ENCODE peak calls at places on chromosomes 1 and 21, in five cellular contexts. H is cardiac fibroblast, V is esophagus muscularis mucosa, I is fibroblast of lung, C is vagina. B is an unnamed sample.

GRCh38 chr1:29623501-29623900 is 387.2 kb downstream of the PTPRU start:
- DNase-seq in H (no peak), I (no peak), C (peak), V (peak), B (no peak)

GRCh38 chr1:37177230-37177864 is 143.0 kb upstream of the GRIK3 start:
- DNase-seq in H (peak), C (no peak), I (no peak), V (peak), B (no peak)

GRCh38 chr21:38498057-38498833 is at the start of gene ERG:
- DNase-seq in V (peak), H (no peak), C (no peak), I (no peak), B (no peak)

GRCh38 chr1:39081266-39082139 is 55.4 kb downstream of the NDUFS5 start:
- DNase-seq in V (no peak), H (no peak), C (no peak), I (peak), B (peak)

GRCh38 chr1:26225033-26225831 is 8.8 kb upstream of the CEP85 start:
- DNase-seq in V (no peak), C (no peak), H (peak), I (peak), B (peak)

GRCh38 chr1:59034925-59035324 is 251.1 kb upstream of the JUN start:
- DNase-seq in I (no peak), C (no peak), H (no peak), V (no peak), B (no peak)

GRCh38 chr21:35697321-35697808 is 363.0 kb downstream of the SETD4 start:
- DNase-seq in V (no peak), I (peak), C (no peak), H (peak), B (peak)

GRCh38 chr1:25062621-25063255 is 132.7 kb upstream of the RUNX3 start:
- DNase-seq in H (no peak), I (no peak), C (no peak), V (no peak), B (no peak)

GRCh38 chr1:6423321-6423999 is 1.1 kb upstream of the ESPN start:
- DNase-seq in H (peak), C (no peak), V (no peak), I (peak), B (no peak)

GRCh38 chr1:4825841-4826450 is 171.5 kb downstream of the AJAP1 start:
- DNase-seq in V (peak), I (no peak), C (no peak), H (no peak), B (no peak)

GRCh38 chr1:66275601-66276023 is 258.3 kb upstream of the SGIP1 start:
- DNase-seq in H (no peak), I (no peak), V (no peak), C (no peak), B (no peak)

GRCh38 chr1:174656409-174657059 is 208.8 kb downstream of the GPR52 start:
- DNase-seq in I (no peak), C (no peak), V (no peak), H (no peak), B (no peak)

GRCh38 chr1:201169971-201170532 is 15.8 kb upstream of the TMEM9 start:
- DNase-seq in I (no peak), C (no peak), H (no peak), V (no peak), B (no peak)

GRCh38 chr1:201167625-201167991 is 13.3 kb upstream of the TMEM9 start:
- DNase-seq in I (no peak), V (no peak), C (no peak), H (no peak), B (no peak)

GRCh38 chr1:201164645-201165044 is 10.4 kb upstream of the TMEM9 start:
- DNase-seq in V (no peak), I (peak), H (no peak), C (no peak), B (no peak)

GRCh38 chr1:201169203-201169602 is 14.9 kb upstream of the TMEM9 start:
- DNase-seq in C (no peak), H (no peak), I (no peak), V (no peak), B (no peak)

GRCh38 chr1:201166964-201167624 is 12.8 kb upstream of the TMEM9 start:
- DNase-seq in C (no peak), I (no peak), H (no peak), V (no peak), B (no peak)
- TF ChIP-seq CTCF in C (no peak), I (no peak), H (no peak), V (no peak), B (no peak)

DNA sequence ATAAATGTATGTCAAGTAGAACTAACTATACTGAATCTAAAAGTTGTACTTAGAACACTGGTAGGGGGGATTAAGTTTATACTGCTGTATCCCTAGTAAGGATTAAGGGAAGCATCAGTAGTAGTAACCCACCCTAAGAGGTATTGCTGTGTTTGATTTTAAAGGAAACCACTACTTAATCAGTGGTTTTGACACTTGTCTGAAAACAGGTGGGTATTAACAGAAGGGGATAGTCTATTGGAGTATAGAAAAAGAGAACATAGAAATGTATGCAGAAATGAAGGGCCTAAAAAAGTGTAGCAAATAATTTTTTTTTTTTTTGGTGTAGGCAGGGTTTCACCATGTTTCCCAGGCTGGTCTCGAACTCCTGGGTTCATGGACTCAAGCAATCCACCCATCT is 2.2 kb downstream of the MIGA1 start:
- DNase-seq in C (no peak), V (no peak), H (no peak), I (no peak), B (no peak)
- H3K4me3 ChIP-seq in C (no peak), V (no peak), H (no peak), I (no peak), B (no peak)

GRCh38 chr1:88875595-88875994 is 15.8 kb downstream of the GTF2B start:
- DNase-seq in V (no peak), I (no peak), C (no peak), H (no peak), B (no peak)
- TF ChIP-seq CTCF in V (no peak), I (no peak), C (no peak), H (no peak), B (no peak)

GRCh38 chr21:46376231-46376628 is 52.3 kb downstream of the PCNT start:
- DNase-seq in H (no peak), C (no peak), I (no peak), V (no peak), B (no peak)

GRCh38 chr21:46375560-46376230 is 51.7 kb downstream of the PCNT start:
- DNase-seq in H (no peak), V (no peak), C (no peak), I (no peak), B (no peak)

GRCh38 chr21:46376856-46377453 is 53.0 kb downstream of the PCNT start:
- DNase-seq in I (no peak), C (no peak), V (no peak), H (no peak), B (no peak)

GRCh38 chr21:46372014-46372485 is 48.1 kb downstream of the PCNT start:
- DNase-seq in H (no peak), C (no peak), I (no peak), V (no peak), B (no peak)

GRCh38 chr21:46374761-46375389 is 50.9 kb downstream of the PCNT start:
- DNase-seq in C (no peak), I (no peak), H (no peak), V (no peak), B (no peak)
- H3K4me3 ChIP-seq in C (no peak), I (no peak), H (no peak), V (no peak), B (no peak)

GRCh38 chr1:210441028-210441427 is 112.3 kb downstream of the HHAT start:
- DNase-seq in H (peak), C (no peak), I (peak), V (no peak), B (no peak)
- TF ChIP-seq CTCF in H (no peak), C (no peak), I (no peak), V (no peak), B (no peak)

DNA sequence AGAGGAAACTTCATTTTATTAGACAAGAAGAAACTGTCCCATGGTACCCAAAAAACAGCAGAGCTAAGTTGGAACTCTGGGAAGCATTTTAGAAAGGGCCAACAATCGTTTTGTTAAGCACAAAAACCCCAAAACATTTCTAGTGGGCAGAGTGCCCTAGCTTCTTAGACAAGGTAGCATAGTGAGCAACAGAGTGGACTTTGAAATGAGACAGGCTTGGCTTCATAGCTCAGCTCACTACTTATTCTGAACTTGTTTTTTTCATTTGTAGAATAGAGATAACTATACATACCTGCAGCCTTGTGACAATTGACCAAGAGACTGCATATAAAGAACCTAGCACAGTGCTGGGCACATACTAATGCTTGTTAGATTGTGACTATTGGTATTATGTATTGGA is 50.1 kb downstream of the HLX start:
- DNase-seq in V (no peak), I (no peak), H (no peak), C (no peak), B (no peak)
- H3K4me3 ChIP-seq in V (no peak), I (no peak), H (no peak), C (no peak), B (no peak)

GRCh38 chr1:230891413-230891812 is 23.1 kb upstream of the C1orf198 start:
- DNase-seq in I (no peak), C (no peak), H (peak), V (no peak), B (peak)

GRCh38 chr1:230891984-230892383 is 23.7 kb upstream of the C1orf198 start:
- DNase-seq in I (no peak), C (no peak), V (no peak), H (no peak), B (peak)

GRCh38 chr1:230895452-230895851 is 27.1 kb upstream of the C1orf198 start:
- DNase-seq in V (no peak), H (no peak), I (no peak), C (no peak), B (no peak)

GRCh38 chr1:230894664-230895063 is 26.3 kb upstream of the C1orf198 start:
- DNase-seq in C (no peak), I (no peak), H (no peak), V (no peak), B (no peak)

DNA sequence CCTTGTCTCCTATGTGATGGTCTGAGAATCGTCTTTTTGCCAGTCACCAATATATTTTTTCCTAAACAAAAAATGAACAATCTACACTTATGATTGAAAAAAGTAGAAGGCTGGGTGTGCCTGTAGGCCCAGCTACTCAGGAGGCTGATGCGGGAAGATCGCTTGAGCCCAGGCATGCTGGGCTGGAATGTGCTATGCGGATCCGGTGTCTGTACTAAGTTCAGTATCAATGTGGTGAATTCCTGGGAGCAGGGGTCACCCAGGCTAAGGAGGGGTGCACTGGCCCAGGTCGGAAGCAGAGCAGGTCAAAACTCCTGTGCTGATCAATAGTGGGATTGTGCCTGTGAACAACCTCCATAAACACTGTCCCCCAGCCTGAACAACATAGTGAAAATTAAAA is 25.7 kb upstream of the C1orf198 start:
- DNase-seq in I (no peak), C (no peak), H (no peak), V (no peak), B (no peak)
- TF ChIP-seq CTCF in I (no peak), C (no peak), H (no peak), V (no peak), B (no peak)

DNA sequence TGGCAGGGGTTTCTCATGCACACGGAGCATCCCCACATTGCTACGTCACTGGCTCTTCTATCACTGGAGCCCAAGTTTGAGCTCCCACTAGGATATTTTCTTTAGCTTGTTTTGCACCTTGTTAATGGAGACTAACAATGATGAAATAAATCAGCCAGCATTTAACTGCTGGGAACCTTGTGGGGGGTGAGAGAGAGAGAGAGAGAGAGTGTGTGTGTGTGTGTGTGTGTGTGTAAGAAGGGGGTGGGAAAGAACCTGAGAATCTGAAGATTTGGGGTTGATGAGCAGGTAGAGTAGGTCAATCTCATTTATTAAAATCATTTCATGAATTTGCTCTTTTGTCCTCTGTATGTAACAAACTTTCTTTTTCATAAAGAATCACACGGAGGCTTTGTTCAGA is 624 bp downstream of the C8B start:
- DNase-seq in V (no peak), H (no peak), I (no peak), C (no peak), B (no peak)
- H3K4me3 ChIP-seq in V (no peak), H (no peak), I (no peak), C (no peak), B (no peak)

GRCh38 chr1:87243573-87243972 is 85.1 kb upstream of the LMO4 start:
- DNase-seq in V (no peak), I (peak), C (no peak), H (peak), B (peak)

GRCh38 chr1:87239997-87240396 is 88.7 kb upstream of the LMO4 start:
- DNase-seq in H (no peak), V (no peak), I (no peak), C (no peak), B (no peak)

GRCh38 chr1:87240661-87241285 is 87.9 kb upstream of the LMO4 start:
- DNase-seq in H (no peak), C (no peak), V (no peak), I (peak), B (no peak)

GRCh38 chr1:87246436-87246835 is 82.2 kb upstream of the LMO4 start:
- DNase-seq in I (no peak), V (no peak), H (no peak), C (no peak), B (no peak)

DNA sequence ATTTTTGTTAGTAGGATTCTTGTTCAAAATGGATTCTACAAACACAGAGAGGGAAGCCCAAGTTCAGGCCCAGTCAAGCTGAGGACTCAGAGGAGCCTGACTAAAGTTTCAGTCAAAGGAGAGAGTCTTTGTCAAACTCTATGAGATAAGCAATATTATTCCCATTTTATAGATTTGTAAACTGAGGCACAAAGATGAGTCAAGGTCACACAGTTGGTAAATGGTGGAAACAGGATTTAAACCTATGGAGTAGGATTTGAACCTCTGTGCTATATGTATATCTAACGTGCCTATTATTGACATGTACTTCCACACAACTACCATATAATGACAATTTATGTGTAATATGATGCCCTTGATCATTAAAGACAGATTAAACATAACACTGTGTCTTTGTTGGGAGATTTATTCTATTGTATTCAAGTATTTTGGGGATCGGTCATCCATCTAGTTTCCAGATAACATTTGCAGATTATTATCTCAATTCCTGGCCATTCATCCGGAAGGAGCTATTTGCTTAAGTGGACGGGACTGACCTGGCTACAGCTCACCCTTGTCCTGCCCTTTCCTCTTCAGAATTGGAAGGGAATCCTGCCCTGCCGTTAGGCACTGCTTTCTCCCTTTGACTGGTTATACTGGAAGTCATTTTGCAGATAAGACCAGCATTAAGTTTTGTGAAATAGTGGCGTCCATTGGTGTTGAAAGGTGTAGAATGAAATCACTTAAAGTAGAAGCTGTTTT is 86.1 kb upstream of the LMO4 start:
- DNase-seq in V (no peak), C (no peak), H (no peak), I (peak), B (no peak)
- TF ChIP-seq CTCF in V (no peak), C (no peak), H (no peak), I (no peak), B (no peak)

B was measured in foreskin fibroblast.